ENCODE peak calls at places on chromosomes 13 and 19, in five cellular contexts. One of them, this sample, is unnamed.

GRCh38 chr13:77389617-77389984 is 62.7 kb upstream of the MYCBP2 start:
- DNase-seq in activated gamma-delta T cell treated with Interleukin-2 at 50 U/mL for 16 hours: no peak
- DNase-seq in naive thymus-derived CD8-positive, alpha-beta T cell: no peak
- DNase-seq in erythroblast: no peak
- DNase-seq in right lobe of liver: no peak
- DNase-seq in this sample: no peak

GRCh38 chr13:98792784-98793183 is 40.3 kb upstream of the SLC15A1 start:
- DNase-seq in naive thymus-derived CD8-positive, alpha-beta T cell: no peak
- DNase-seq in activated gamma-delta T cell treated with Interleukin-2 at 50 U/mL for 16 hours: no peak
- DNase-seq in right lobe of liver: no peak
- DNase-seq in erythroblast: no peak
- DNase-seq in this sample: no peak

GRCh38 chr19:17389957-17390664 is 3.9 kb downstream of the CCDC194 start:
- DNase-seq in activated gamma-delta T cell treated with Interleukin-2 at 50 U/mL for 16 hours: no peak
- DNase-seq in right lobe of liver: no peak
- DNase-seq in naive thymus-derived CD8-positive, alpha-beta T cell: no peak
- DNase-seq in erythroblast: no peak
- DNase-seq in this sample: no peak

GRCh38 chr19:16628984-16629691 is 1.1 kb upstream of the MED26 start:
- DNase-seq in naive thymus-derived CD8-positive, alpha-beta T cell: no peak
- DNase-seq in activated gamma-delta T cell treated with Interleukin-2 at 50 U/mL for 16 hours: no peak
- DNase-seq in right lobe of liver: no peak
- DNase-seq in erythroblast: peak
- DNase-seq in this sample: no peak

GRCh38 chr13:89027694-89028306 is 1356.6 kb downstream of the SLITRK5 start:
- DNase-seq in erythroblast: no peak
- DNase-seq in naive thymus-derived CD8-positive, alpha-beta T cell: no peak
- DNase-seq in activated gamma-delta T cell treated with Interleukin-2 at 50 U/mL for 16 hours: no peak
- DNase-seq in right lobe of liver: no peak
- DNase-seq in this sample: no peak

GRCh38 chr13:45511310-45512147 is 46.8 kb downstream of the COG3 start:
- DNase-seq in naive thymus-derived CD8-positive, alpha-beta T cell: peak
- DNase-seq in right lobe of liver: no peak
- DNase-seq in erythroblast: peak
- DNase-seq in activated gamma-delta T cell treated with Interleukin-2 at 50 U/mL for 16 hours: peak
- DNase-seq in this sample: no peak

GRCh38 chr13:79776538-79776937 is 295.6 kb downstream of the NDFIP2 start:
- DNase-seq in right lobe of liver: no peak
- DNase-seq in activated gamma-delta T cell treated with Interleukin-2 at 50 U/mL for 16 hours: no peak
- DNase-seq in naive thymus-derived CD8-positive, alpha-beta T cell: no peak
- DNase-seq in erythroblast: no peak
- DNase-seq in this sample: no peak

GRCh38 chr19:12015753-12016116 is 19.7 kb downstream of the ZNF433 start:
- DNase-seq in right lobe of liver: no peak
- DNase-seq in erythroblast: peak
- DNase-seq in activated gamma-delta T cell treated with Interleukin-2 at 50 U/mL for 16 hours: no peak
- DNase-seq in naive thymus-derived CD8-positive, alpha-beta T cell: no peak
- DNase-seq in this sample: no peak

GRCh38 chr19:55273978-55274707 is 5.8 kb downstream of the HSPBP1 start:
- DNase-seq in activated gamma-delta T cell treated with Interleukin-2 at 50 U/mL for 16 hours: no peak
- DNase-seq in erythroblast: no peak
- DNase-seq in naive thymus-derived CD8-positive, alpha-beta T cell: no peak
- DNase-seq in right lobe of liver: no peak
- DNase-seq in this sample: no peak

GRCh38 chr19:591099-591958 is 1.6 kb downstream of the HCN2 start:
- DNase-seq in right lobe of liver: no peak
- DNase-seq in activated gamma-delta T cell treated with Interleukin-2 at 50 U/mL for 16 hours: no peak
- DNase-seq in naive thymus-derived CD8-positive, alpha-beta T cell: no peak
- DNase-seq in erythroblast: peak
- DNase-seq in this sample: peak

GRCh38 chr19:36060430-36060829 is 5.7 kb downstream of the WDR62 start:
- DNase-seq in erythroblast: peak
- DNase-seq in naive thymus-derived CD8-positive, alpha-beta T cell: no peak
- DNase-seq in right lobe of liver: no peak
- DNase-seq in activated gamma-delta T cell treated with Interleukin-2 at 50 U/mL for 16 hours: no peak
- DNase-seq in this sample: peak

GRCh38 chr19:34298891-34299510 is 44.6 kb downstream of the GARRE1 start:
- DNase-seq in activated gamma-delta T cell treated with Interleukin-2 at 50 U/mL for 16 hours: no peak
- DNase-seq in naive thymus-derived CD8-positive, alpha-beta T cell: no peak
- DNase-seq in right lobe of liver: no peak
- DNase-seq in erythroblast: no peak
- DNase-seq in this sample: no peak

GRCh38 chr19:43699506-43700367 is 16.1 kb upstream of the IRGC start:
- DNase-seq in naive thymus-derived CD8-positive, alpha-beta T cell: no peak
- DNase-seq in activated gamma-delta T cell treated with Interleukin-2 at 50 U/mL for 16 hours: no peak
- DNase-seq in erythroblast: no peak
- DNase-seq in right lobe of liver: no peak
- DNase-seq in this sample: peak

GRCh38 chr19:48992571-48993174 is 436 bp downstream of the GYS1 start:
- DNase-seq in activated gamma-delta T cell treated with Interleukin-2 at 50 U/mL for 16 hours: no peak
- DNase-seq in erythroblast: no peak
- DNase-seq in right lobe of liver: no peak
- DNase-seq in naive thymus-derived CD8-positive, alpha-beta T cell: no peak
- DNase-seq in this sample: no peak

GRCh38 chr19:22708983-22709382 is 74.9 kb downstream of the ZNF492 start:
- DNase-seq in naive thymus-derived CD8-positive, alpha-beta T cell: no peak
- DNase-seq in erythroblast: no peak
- DNase-seq in right lobe of liver: no peak
- DNase-seq in activated gamma-delta T cell treated with Interleukin-2 at 50 U/mL for 16 hours: no peak
- DNase-seq in this sample: no peak

GRCh38 chr19:55094456-55095259 is 19.0 kb downstream of the EPS8L1 start:
- DNase-seq in activated gamma-delta T cell treated with Interleukin-2 at 50 U/mL for 16 hours: no peak
- DNase-seq in erythroblast: no peak
- DNase-seq in right lobe of liver: peak
- DNase-seq in naive thymus-derived CD8-positive, alpha-beta T cell: no peak
- DNase-seq in this sample: no peak

GRCh38 chr13:26719356-26719945 is 41.1 kb downstream of the GPR12 start:
- DNase-seq in right lobe of liver: no peak
- DNase-seq in erythroblast: no peak
- DNase-seq in naive thymus-derived CD8-positive, alpha-beta T cell: no peak
- DNase-seq in activated gamma-delta T cell treated with Interleukin-2 at 50 U/mL for 16 hours: no peak
- DNase-seq in this sample: no peak

GRCh38 chr13:31982540-31982939 is 49.0 kb upstream of the FRY start:
- DNase-seq in right lobe of liver: peak
- DNase-seq in activated gamma-delta T cell treated with Interleukin-2 at 50 U/mL for 16 hours: no peak
- DNase-seq in naive thymus-derived CD8-positive, alpha-beta T cell: no peak
- DNase-seq in erythroblast: peak
- DNase-seq in this sample: no peak

GRCh38 chr13:66886248-66886647 is 343.9 kb downstream of the PCDH9 start:
- DNase-seq in naive thymus-derived CD8-positive, alpha-beta T cell: no peak
- DNase-seq in activated gamma-delta T cell treated with Interleukin-2 at 50 U/mL for 16 hours: no peak
- DNase-seq in right lobe of liver: no peak
- DNase-seq in erythroblast: no peak
- DNase-seq in this sample: no peak

GRCh38 chr19:46453661-46454060 is 17.7 kb downstream of the PNMA8A start:
- DNase-seq in erythroblast: no peak
- DNase-seq in right lobe of liver: no peak
- DNase-seq in activated gamma-delta T cell treated with Interleukin-2 at 50 U/mL for 16 hours: no peak
- DNase-seq in naive thymus-derived CD8-positive, alpha-beta T cell: no peak
- DNase-seq in this sample: no peak

GRCh38 chr13:94389544-94390351 is 89.7 kb downstream of the DCT start:
- DNase-seq in erythroblast: peak
- DNase-seq in right lobe of liver: no peak
- DNase-seq in naive thymus-derived CD8-positive, alpha-beta T cell: no peak
- DNase-seq in activated gamma-delta T cell treated with Interleukin-2 at 50 U/mL for 16 hours: no peak
- DNase-seq in this sample: no peak

GRCh38 chr13:27966641-27967202 is 2.4 kb downstream of the CDX2 start:
- DNase-seq in naive thymus-derived CD8-positive, alpha-beta T cell: no peak
- DNase-seq in erythroblast: no peak
- DNase-seq in right lobe of liver: no peak
- DNase-seq in activated gamma-delta T cell treated with Interleukin-2 at 50 U/mL for 16 hours: no peak
- DNase-seq in this sample: peak

GRCh38 chr19:10517361-10517759 is at the start of gene S1PR5:
- DNase-seq in naive thymus-derived CD8-positive, alpha-beta T cell: peak
- DNase-seq in activated gamma-delta T cell treated with Interleukin-2 at 50 U/mL for 16 hours: no peak
- DNase-seq in right lobe of liver: no peak
- DNase-seq in erythroblast: no peak
- DNase-seq in this sample: no peak

GRCh38 chr19:30391554-30392551 is 19.7 kb downstream of the ZNF536 start:
- DNase-seq in activated gamma-delta T cell treated with Interleukin-2 at 50 U/mL for 16 hours: no peak
- DNase-seq in right lobe of liver: no peak
- DNase-seq in naive thymus-derived CD8-positive, alpha-beta T cell: no peak
- DNase-seq in erythroblast: no peak
- DNase-seq in this sample: peak

GRCh38 chr13:78611040-78611439 is 7.7 kb upstream of the POU4F1 start:
- DNase-seq in erythroblast: no peak
- DNase-seq in naive thymus-derived CD8-positive, alpha-beta T cell: no peak
- DNase-seq in right lobe of liver: no peak
- DNase-seq in activated gamma-delta T cell treated with Interleukin-2 at 50 U/mL for 16 hours: no peak
- DNase-seq in this sample: no peak

GRCh38 chr13:36820222-36820621 is 1.2 kb downstream of the RFXAP start:
- DNase-seq in erythroblast: no peak
- DNase-seq in naive thymus-derived CD8-positive, alpha-beta T cell: peak
- DNase-seq in activated gamma-delta T cell treated with Interleukin-2 at 50 U/mL for 16 hours: no peak
- DNase-seq in right lobe of liver: no peak
- DNase-seq in this sample: no peak

GRCh38 chr13:29835280-29836061 is 14.9 kb downstream of the UBL3 start:
- DNase-seq in erythroblast: no peak
- DNase-seq in naive thymus-derived CD8-positive, alpha-beta T cell: no peak
- DNase-seq in right lobe of liver: no peak
- DNase-seq in activated gamma-delta T cell treated with Interleukin-2 at 50 U/mL for 16 hours: no peak
- DNase-seq in this sample: no peak

GRCh38 chr19:49543032-49543431 is 15.2 kb downstream of the RCN3 start:
- DNase-seq in activated gamma-delta T cell treated with Interleukin-2 at 50 U/mL for 16 hours: no peak
- DNase-seq in erythroblast: no peak
- DNase-seq in naive thymus-derived CD8-positive, alpha-beta T cell: no peak
- DNase-seq in right lobe of liver: no peak
- DNase-seq in this sample: no peak

GRCh38 chr19:49766007-49766937 is 529 bp upstream of the AP2A1 start:
- DNase-seq in right lobe of liver: peak
- DNase-seq in activated gamma-delta T cell treated with Interleukin-2 at 50 U/mL for 16 hours: peak
- DNase-seq in naive thymus-derived CD8-positive, alpha-beta T cell: peak
- DNase-seq in erythroblast: peak
- DNase-seq in this sample: peak

GRCh38 chr19:50829801-50830200 is 3.6 kb downstream of the KLK15 start:
- DNase-seq in right lobe of liver: no peak
- DNase-seq in activated gamma-delta T cell treated with Interleukin-2 at 50 U/mL for 16 hours: no peak
- DNase-seq in naive thymus-derived CD8-positive, alpha-beta T cell: no peak
- DNase-seq in erythroblast: no peak
- DNase-seq in this sample: no peak

This sample was measured in H1.